ENCODE peak calls at places on chromosomes 3 and 15, in six cellular contexts. S is OCI-M1, R is germinal center, E is A172, W is COR-L47, K is endothelial cell. B is an unnamed sample.

GRCh38 chr15:38440353-38441129 is 13.4 kb upstream of the FAM98B start:
- DNase-seq in W (peak), E (peak), R (peak), S (peak), K (peak), B (peak)

GRCh38 chr3:30198162-30198561 is 408.2 kb upstream of the TGFBR2 start:
- DNase-seq in E (no peak), W (no peak), R (no peak), S (peak), K (no peak), B (peak)

GRCh38 chr15:37767841-37768455 is 166.5 kb upstream of the TMCO5A start:
- DNase-seq in R (no peak), K (no peak), W (no peak), E (no peak), S (peak), B (no peak)

GRCh38 chr15:85706779-85707518 is 87.8 kb downstream of the KLHL25 start:
- DNase-seq in R (no peak), W (no peak), S (peak), K (no peak), E (peak), B (no peak)

GRCh38 chr15:86001200-86001599 is 78.5 kb upstream of the AGBL1 start:
- DNase-seq in R (no peak), S (peak), E (peak), K (no peak), W (no peak), B (no peak)

GRCh38 chr15:68666120-68666811 is 87.5 kb downstream of the CORO2B start:
- DNase-seq in S (no peak), W (peak), K (peak), R (no peak), E (no peak), B (no peak)

GRCh38 chr15:55799287-55800212 is 56.6 kb upstream of the PRTG start:
- DNase-seq in W (peak), K (peak), S (peak), R (peak), E (peak), B (peak)

GRCh38 chr15:99733268-99734039 is at the start of gene LYSMD4:
- DNase-seq in K (peak), E (peak), W (peak), R (peak), S (peak), B (peak)

B was measured in SK-N-DZ.